ENCODE peak calls at places on chromosomes 6 and 20, in ten cellular contexts. F is heart right ventricle; W is sigmoid colon; D is CD4-positive, CD25-positive, alpha-beta regulatory T cell; L is PC-9; Q is CD8-positive, alpha-beta memory T cell; Z is SK-N-MC; R is spleen; N is lower lobe of right lung; X is GM23248. B is an unnamed sample.

GRCh38 chr20:6707231-6707870 is 60.1 kb upstream of the BMP2 start:
- DNase-seq in F (no peak), W (no peak), D (no peak), L (no peak), Q (no peak), Z (no peak), R (no peak), N (no peak), X (peak; percentile 13), B (no peak)

GRCh38 chr6:7996538-7997225 is 67.5 kb downstream of the BLOC1S5 start:
- DNase-seq in F (no peak), W (peak; percentile 73), D (no peak), L (no peak), Q (no peak), Z (no peak), R (no peak), N (no peak), X (peak; percentile 47), B (no peak)

GRCh38 chr20:46965477-46965876 is 70.8 kb downstream of the EYA2 start:
- DNase-seq in F (no peak), W (no peak), D (no peak), L (no peak), Q (no peak), Z (no peak), R (peak; percentile 47), N (peak; percentile 61), X (no peak), B (no peak)

GRCh38 chr20:46799781-46800180 is 90.3 kb downstream of the SLC2A10 start:
- DNase-seq in F (no peak), W (no peak), D (no peak), L (no peak), Q (no peak), Z (no peak), R (no peak), N (no peak), X (no peak), B (no peak)

GRCh38 chr20:4443016-4443415 is 278.7 kb upstream of the PRND start:
- DNase-seq in F (no peak), W (no peak), D (no peak), L (peak; percentile 72), Q (no peak), Z (no peak), R (no peak), N (no peak), X (no peak), B (no peak)

GRCh38 chr20:59000326-59000725 is 6.7 kb downstream of the CTSZ start:
- DNase-seq in F (no peak), W (no peak), D (no peak), L (no peak), Q (no peak), Z (no peak), R (no peak), N (no peak), X (no peak), B (no peak)

GRCh38 chr20:17969884-17970409 is 1.1 kb downstream of the MGME1 start:
- DNase-seq in F (no peak), W (no peak), D (peak; percentile 12), L (peak; percentile 61), Q (peak; percentile 31), Z (no peak), R (peak; percentile 89), N (peak; percentile 60), X (peak; percentile 76), B (peak; percentile 77)

GRCh38 chr6:81892911-81893310 is 140.4 kb upstream of the TENT5A start:
- DNase-seq in F (no peak), W (no peak), D (no peak), L (no peak), Q (no peak), Z (no peak), R (no peak), N (no peak), X (no peak), B (no peak)

GRCh38 chr20:431012-431904 is 23.2 kb downstream of the RBCK1 start:
- DNase-seq in F (peak; percentile 38), W (no peak), D (no peak), L (peak; percentile 67), Q (no peak), Z (no peak), R (no peak), N (no peak), X (peak; percentile 66), B (peak; percentile 52)

GRCh38 chr20:48238326-48238725 is 453.0 kb upstream of the SULF2 start:
- DNase-seq in F (no peak), W (peak; percentile 60), D (no peak), L (peak; percentile 80), Q (no peak), Z (no peak), R (no peak), N (peak; percentile 13), X (peak; percentile 80), B (no peak)

GRCh38 chr6:96613291-96613999 is 50.5 kb downstream of the FHL5 start:
- DNase-seq in F (no peak), W (no peak), D (no peak), L (no peak), Q (no peak), Z (no peak), R (no peak), N (no peak), X (no peak), B (no peak)

GRCh38 chr6:23176883-23177282 is 607.5 kb downstream of the HDGFL1 start:
- DNase-seq in F (peak; percentile 8), W (no peak), D (no peak), L (no peak), Q (no peak), Z (no peak), R (no peak), N (no peak), X (peak; percentile 1), B (no peak)

GRCh38 chr6:36252005-36252404 is 17.9 kb upstream of the PNPLA1 start:
- DNase-seq in F (no peak), W (no peak), D (no peak), L (no peak), Q (no peak), Z (no peak), R (no peak), N (no peak), X (no peak), B (no peak)

GRCh38 chr6:17803409-17803808 is 96.7 kb upstream of the NUP153 start:
- DNase-seq in F (no peak), W (no peak), D (no peak), L (no peak), Q (no peak), Z (no peak), R (no peak), N (no peak), X (no peak), B (no peak)

DNA sequence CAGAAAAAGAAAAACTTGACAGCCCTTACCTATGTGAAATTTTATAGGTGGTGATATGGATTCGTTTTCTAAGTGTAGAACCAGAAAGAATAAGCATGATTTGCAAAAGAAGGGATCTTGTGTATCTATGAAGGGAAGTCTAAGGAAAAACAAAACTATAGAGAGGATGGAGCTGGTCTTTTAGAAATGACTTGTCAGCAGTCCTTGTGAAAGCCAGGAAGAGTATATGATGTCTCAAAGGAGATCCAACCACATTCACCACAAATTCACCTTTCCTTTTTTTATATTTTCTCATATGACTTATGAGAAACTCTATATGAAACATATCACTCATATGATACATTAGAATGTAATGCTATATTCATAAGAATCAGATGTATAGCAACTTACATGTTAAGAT is 91.8 kb upstream of the NUP153 start:
- DNase-seq in F (no peak), W (no peak), D (no peak), L (no peak), Q (no peak), Z (no peak), R (no peak), N (no peak), X (no peak), B (no peak)
- H3K36me3 ChIP-seq in F (peaks cover 100% of the 10 kb centered on the region), W (peaks cover 81% of the 10 kb centered on the region), D (no peaks in the 10 kb centered on the region), L (peaks cover 29% of the 10 kb centered on the region), Q (no peaks in the 10 kb centered on the region), Z (peaks cover 3% of the 10 kb centered on the region), R (peaks cover 54% of the 10 kb centered on the region), N (peaks cover 100% of the 10 kb centered on the region), X (peaks cover 55% of the 10 kb centered on the region), B (no peaks in the 10 kb centered on the region)

GRCh38 chr20:63707558-63708300 is at the start of the genes ARFRP1 and ZGPAT:
- DNase-seq in F (peak; percentile 93), W (peak; percentile 94), D (peak; percentile 82), L (peak; percentile 67), Q (peak; percentile 85), Z (no peak), R (peak; percentile 98), N (peak; percentile 94), X (peak; percentile 94), B (peak; percentile 91)

GRCh38 chr20:63706852-63707557 is 771 bp downstream of the ARFRP1 start:
- DNase-seq in F (peak; percentile 38), W (peak; percentile 73), D (peak; percentile 42), L (peak; percentile 47), Q (peak; percentile 52), Z (no peak), R (peak; percentile 91), N (peak; percentile 70), X (peak; percentile 80), B (peak; percentile 72)

GRCh38 chr20:63705232-63706026 is 2.3 kb downstream of the ARFRP1 start:
- DNase-seq in F (no peak), W (peak; percentile 43), D (no peak), L (peak; percentile 22), Q (no peak), Z (no peak), R (no peak), N (no peak), X (no peak), B (no peak)

GRCh38 chr20:63704749-63705117 is 3.0 kb downstream of the ARFRP1 start:
- DNase-seq in F (no peak), W (peak; percentile 50), D (no peak), L (no peak), Q (no peak), Z (no peak), R (peak; percentile 75), N (no peak), X (no peak), B (no peak)

GRCh38 chr20:63706027-63706695 is 1.6 kb downstream of the ARFRP1 start:
- DNase-seq in F (no peak), W (peak; percentile 61), D (no peak), L (peak; percentile 21), Q (no peak), Z (no peak), R (peak; percentile 78), N (no peak), X (no peak), B (no peak)
- H3K27ac ChIP-seq in F (peak overlapping the region; percentile 92), W (peak overlapping the region; percentile 87), D (peak overlapping the region; percentile 82), L (peak overlapping the region; percentile 37), Q (peak overlapping the region; percentile 70), Z (no peak overlapping the region), R (peak overlapping the region; percentile 90), N (peak overlapping the region; percentile 95), X (peak overlapping the region; percentile 65), B (no peak overlapping the region)

GRCh38 chr6:11217360-11218076 is 14.9 kb downstream of the NEDD9 start:
- DNase-seq in F (no peak), W (no peak), D (no peak), L (no peak), Q (no peak), Z (no peak), R (no peak), N (no peak), X (no peak), B (no peak)
- H3K4me3 ChIP-seq in F (no peak overlapping the region), W (no peak overlapping the region), D (no peak overlapping the region), L (no peak overlapping the region), Q (no peak overlapping the region), Z (no peak overlapping the region), R (no peak overlapping the region), N (peak overlapping the region; percentile 13), X (no peak overlapping the region), B (no peak overlapping the region)

DNA sequence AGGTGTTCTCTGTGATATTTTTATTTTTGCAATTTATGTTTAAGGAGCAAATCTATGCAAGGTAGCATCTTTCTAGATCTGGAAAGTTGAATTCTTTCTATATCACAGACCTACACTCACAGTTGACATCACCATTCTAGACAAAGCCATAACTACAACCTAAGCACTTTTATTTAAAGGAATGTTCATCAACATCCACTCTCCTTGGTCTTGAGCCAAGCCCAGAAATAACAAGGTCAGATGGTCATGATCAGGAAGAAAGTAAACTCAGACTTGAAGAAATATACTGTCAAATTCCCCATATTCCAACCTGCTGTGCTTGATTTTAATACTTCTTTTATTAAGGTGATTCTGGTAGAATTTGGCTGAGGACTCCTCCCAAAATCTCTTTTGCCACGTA is 32.2 kb downstream of the MMUT start:
- DNase-seq in F (no peak), W (no peak), D (no peak), L (no peak), Q (no peak), Z (no peak), R (no peak), N (no peak), X (no peak), B (no peak)
- H3K36me3 ChIP-seq in F (peaks cover 72% of the 10 kb centered on the region), W (peaks cover 14% of the 10 kb centered on the region), D (peaks cover 42% of the 10 kb centered on the region), L (peaks cover 13% of the 10 kb centered on the region), Q (peaks cover 12% of the 10 kb centered on the region), Z (peaks cover 31% of the 10 kb centered on the region), R (peaks cover 35% of the 10 kb centered on the region), N (peaks cover 54% of the 10 kb centered on the region), X (peaks cover 30% of the 10 kb centered on the region), B (no peaks in the 10 kb centered on the region)